ENCODE peak calls at places on chromosomes 7 and 10, in four cellular contexts. One of them, this sample, is unnamed.

GRCh38 chr10:99234067-99234738 is 1.4 kb downstream of the HPSE2 start:
- DNase-seq in type B pancreatic cell: peak
- DNase-seq in BE2C: no peak
- DNase-seq in A549: no peak
- DNase-seq in this sample: no peak

GRCh38 chr7:73879977-73880681 is 19.2 kb downstream of the TMEM270 start:
- DNase-seq in type B pancreatic cell: no peak
- DNase-seq in BE2C: no peak
- DNase-seq in A549: no peak
- DNase-seq in this sample: no peak

GRCh38 chr7:148856891-148857290 is 27.2 kb downstream of the EZH2 start:
- DNase-seq in type B pancreatic cell: no peak
- DNase-seq in BE2C: no peak
- DNase-seq in A549: no peak
- DNase-seq in this sample: no peak

GRCh38 chr10:6399241-6399701 is 180.8 kb downstream of the PRKCQ start:
- DNase-seq in type B pancreatic cell: no peak
- DNase-seq in BE2C: no peak
- DNase-seq in A549: peak
- DNase-seq in this sample: no peak

GRCh38 chr7:44441079-44441478 is 49.4 kb downstream of the NUDCD3 start:
- DNase-seq in type B pancreatic cell: no peak
- DNase-seq in BE2C: no peak
- DNase-seq in A549: no peak
- DNase-seq in this sample: no peak

GRCh38 chr7:132430041-132430440 is 146.2 kb downstream of the PLXNA4 start:
- DNase-seq in type B pancreatic cell: no peak
- DNase-seq in BE2C: peak
- DNase-seq in A549: no peak
- DNase-seq in this sample: no peak

GRCh38 chr7:132097550-132098134 is 478.6 kb downstream of the PLXNA4 start:
- DNase-seq in type B pancreatic cell: no peak
- DNase-seq in BE2C: no peak
- DNase-seq in A549: no peak
- DNase-seq in this sample: no peak

GRCh38 chr10:130491011-130491697 is 355.0 kb downstream of the GLRX3 start:
- DNase-seq in type B pancreatic cell: no peak
- DNase-seq in BE2C: no peak
- DNase-seq in A549: no peak
- DNase-seq in this sample: no peak

GRCh38 chr7:73703985-73704639 is 15.4 kb downstream of the STX1A start:
- DNase-seq in type B pancreatic cell: no peak
- DNase-seq in BE2C: peak
- DNase-seq in A549: peak
- DNase-seq in this sample: no peak

GRCh38 chr7:140674356-140674800 is 1.6 kb downstream of the ADCK2 start:
- DNase-seq in type B pancreatic cell: no peak
- DNase-seq in BE2C: no peak
- DNase-seq in A549: no peak
- DNase-seq in this sample: no peak

GRCh38 chr7:140673770-140674155 is 1.0 kb downstream of the ADCK2 start:
- DNase-seq in type B pancreatic cell: no peak
- DNase-seq in BE2C: no peak
- DNase-seq in A549: no peak
- DNase-seq in this sample: no peak

GRCh38 chr7:140675726-140676125 is 3.0 kb downstream of the ADCK2 start:
- DNase-seq in type B pancreatic cell: no peak
- DNase-seq in BE2C: no peak
- DNase-seq in A549: no peak
- DNase-seq in this sample: no peak

GRCh38 chr7:140676303-140676702 is 3.6 kb downstream of the ADCK2 start:
- DNase-seq in type B pancreatic cell: no peak
- DNase-seq in BE2C: no peak
- DNase-seq in A549: no peak
- DNase-seq in this sample: no peak

GRCh38 chr7:140674899-140675701 is 2.4 kb downstream of the ADCK2 start:
- DNase-seq in type B pancreatic cell: no peak
- DNase-seq in BE2C: peak
- DNase-seq in A549: peak
- DNase-seq in this sample: no peak
- TF ChIP-seq CTCF in type B pancreatic cell: peak
- TF ChIP-seq CTCF in BE2C: peak
- TF ChIP-seq CTCF in A549: peak
- TF ChIP-seq CTCF in this sample: peak

GRCh38 chr10:102394079-102394800 is 1.3 kb upstream of the NFKB2 start:
- DNase-seq in type B pancreatic cell: peak
- DNase-seq in BE2C: peak
- DNase-seq in A549: peak
- DNase-seq in this sample: peak
- TF ChIP-seq CTCF in type B pancreatic cell: peak
- TF ChIP-seq CTCF in BE2C: no peak
- TF ChIP-seq CTCF in A549: peak
- TF ChIP-seq CTCF in this sample: peak

DNA sequence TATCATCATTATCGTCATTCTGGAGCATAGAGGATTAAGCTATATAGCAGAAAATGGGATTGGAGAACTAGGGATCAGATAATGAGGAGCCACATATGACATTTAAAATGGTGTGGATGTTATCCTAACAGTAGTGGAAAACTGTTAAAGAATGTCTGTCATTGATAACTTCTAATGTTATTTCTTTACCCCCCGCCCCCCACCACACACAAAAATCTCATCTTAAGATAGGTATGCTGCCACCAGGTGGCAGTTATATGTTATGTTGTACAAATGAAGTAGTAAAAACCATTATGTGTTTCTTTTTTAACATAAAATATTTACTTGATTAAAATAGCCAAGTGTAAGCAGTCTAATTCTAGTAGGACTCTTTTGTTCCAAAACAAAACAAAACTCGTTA is 13.0 kb downstream of the AKAP9 start:
- DNase-seq in type B pancreatic cell: no peak
- DNase-seq in BE2C: no peak
- DNase-seq in A549: no peak
- DNase-seq in this sample: no peak
- TF ChIP-seq CTCF in type B pancreatic cell: peak
- TF ChIP-seq CTCF in BE2C: peak
- TF ChIP-seq CTCF in A549: peak
- TF ChIP-seq CTCF in this sample: peak

GRCh38 chr10:124458473-124458872 is 3.1 kb upstream of the LHPP start:
- DNase-seq in type B pancreatic cell: no peak
- DNase-seq in BE2C: no peak
- DNase-seq in A549: no peak
- DNase-seq in this sample: no peak

GRCh38 chr10:124458874-124459273 is 2.7 kb upstream of the LHPP start:
- DNase-seq in type B pancreatic cell: no peak
- DNase-seq in BE2C: no peak
- DNase-seq in A549: no peak
- DNase-seq in this sample: no peak

GRCh38 chr10:124453965-124454610 is 4.3 kb upstream of the NKX1-2 start:
- DNase-seq in type B pancreatic cell: no peak
- DNase-seq in BE2C: no peak
- DNase-seq in A549: no peak
- DNase-seq in this sample: no peak

GRCh38 chr10:124459395-124459794 is 2.2 kb upstream of the LHPP start:
- DNase-seq in type B pancreatic cell: no peak
- DNase-seq in BE2C: no peak
- DNase-seq in A549: no peak
- DNase-seq in this sample: no peak

GRCh38 chr10:124455441-124455840 is 5.6 kb upstream of the NKX1-2 start:
- DNase-seq in type B pancreatic cell: no peak
- DNase-seq in BE2C: no peak
- DNase-seq in A549: no peak
- DNase-seq in this sample: no peak
- TF ChIP-seq CTCF in type B pancreatic cell: no peak
- TF ChIP-seq CTCF in BE2C: no peak
- TF ChIP-seq CTCF in A549: no peak
- TF ChIP-seq CTCF in this sample: no peak

DNA sequence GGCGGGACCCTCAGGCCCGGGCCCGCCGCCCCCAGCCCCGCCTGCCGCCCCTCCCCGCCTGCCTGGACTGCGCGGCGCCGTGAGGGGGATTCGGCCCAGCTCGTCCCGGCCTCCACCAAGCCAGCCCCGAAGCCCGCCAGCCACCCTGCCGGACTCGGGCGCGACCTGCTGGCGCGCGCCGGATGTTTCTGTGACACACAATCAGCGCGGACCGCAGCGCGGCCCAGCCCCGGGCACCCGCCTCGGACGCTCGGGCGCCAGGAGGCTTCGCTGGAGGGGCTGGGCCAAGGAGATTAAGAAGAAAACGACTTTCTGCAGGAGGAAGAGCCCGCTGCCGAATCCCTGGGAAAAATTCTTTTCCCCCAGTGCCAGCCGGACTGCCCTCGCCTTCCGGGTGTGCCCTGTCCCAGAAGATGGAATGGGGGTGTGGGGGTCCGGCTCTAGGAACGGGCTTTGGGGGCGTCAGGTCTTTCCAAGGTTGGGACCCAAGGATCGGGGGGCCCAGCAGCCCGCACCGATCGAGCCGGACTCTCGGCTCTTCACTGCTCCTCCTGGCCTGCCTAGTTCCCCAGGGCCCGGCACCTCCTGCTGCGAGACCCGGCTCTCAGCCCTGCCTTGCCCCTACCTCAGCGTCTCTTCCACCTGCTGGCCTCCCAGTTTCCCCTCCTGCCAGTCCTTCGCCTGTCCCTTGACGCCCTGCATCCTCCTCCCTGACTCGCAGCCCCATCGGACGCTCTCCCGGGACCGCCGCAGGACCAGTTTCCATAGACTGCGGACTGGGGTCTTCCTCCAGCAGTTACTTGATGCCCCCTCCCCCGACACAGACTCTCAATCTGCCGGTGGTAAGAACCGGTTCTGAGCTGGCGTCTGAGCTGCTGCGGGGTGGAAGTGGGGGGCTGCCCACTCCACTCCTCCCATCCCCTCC is 82.7 kb downstream of the PAX2 start:
- DNase-seq in type B pancreatic cell: no peak
- DNase-seq in BE2C: peak
- DNase-seq in A549: peak
- DNase-seq in this sample: no peak
- TF ChIP-seq CTCF in type B pancreatic cell: peak
- TF ChIP-seq CTCF in BE2C: peak
- TF ChIP-seq CTCF in A549: peak
- TF ChIP-seq CTCF in this sample: peak

GRCh38 chr10:58258977-58259692 is 8.6 kb downstream of the IPMK start:
- DNase-seq in type B pancreatic cell: no peak
- DNase-seq in BE2C: no peak
- DNase-seq in A549: no peak
- DNase-seq in this sample: no peak
- TF ChIP-seq CTCF in type B pancreatic cell: peak
- TF ChIP-seq CTCF in BE2C: peak
- TF ChIP-seq CTCF in A549: no peak
- TF ChIP-seq CTCF in this sample: peak

GRCh38 chr10:124101351-124101750 is 8.0 kb upstream of the CHST15 start:
- DNase-seq in type B pancreatic cell: no peak
- DNase-seq in BE2C: no peak
- DNase-seq in A549: no peak
- DNase-seq in this sample: no peak

GRCh38 chr10:124105594-124105993 is 12.2 kb upstream of the CHST15 start:
- DNase-seq in type B pancreatic cell: no peak
- DNase-seq in BE2C: no peak
- DNase-seq in A549: peak
- DNase-seq in this sample: no peak

GRCh38 chr10:124106241-124106905 is 13.0 kb upstream of the CHST15 start:
- DNase-seq in type B pancreatic cell: no peak
- DNase-seq in BE2C: no peak
- DNase-seq in A549: peak
- DNase-seq in this sample: no peak

GRCh38 chr10:124104011-124104627 is 10.7 kb upstream of the CHST15 start:
- DNase-seq in type B pancreatic cell: no peak
- DNase-seq in BE2C: no peak
- DNase-seq in A549: no peak
- DNase-seq in this sample: no peak

GRCh38 chr10:124105045-124105444 is 11.6 kb upstream of the CHST15 start:
- DNase-seq in type B pancreatic cell: no peak
- DNase-seq in BE2C: no peak
- DNase-seq in A549: no peak
- DNase-seq in this sample: no peak
- TF ChIP-seq CTCF in type B pancreatic cell: no peak
- TF ChIP-seq CTCF in BE2C: no peak
- TF ChIP-seq CTCF in A549: no peak
- TF ChIP-seq CTCF in this sample: no peak